ENCODE peak calls at places on chromosomes 7 and 10, in five cellular contexts. J is upper lobe of right lung, D is heart left ventricle, K is spleen, L is lower lobe of right lung. E is an unnamed sample.
A peak's percentile ranks its signal among the peaks of the same experiment; 100 is the strongest.

GRCh38 chr7:66542528-66543373 is 85.9 kb upstream of the KCTD7 start:
- DNase-seq in K (no peak), D (peak; percentile 44), L (no peak), J (no peak), E (peak; percentile 64)

GRCh38 chr10:36336315-36336714 is 694.2 kb upstream of the FZD8 start:
- DNase-seq in K (no peak), J (no peak), D (no peak), L (no peak), E (no peak)

GRCh38 chr7:44101304-44101965 is 2.7 kb upstream of the AEBP1 start:
- DNase-seq in K (no peak), L (no peak), J (no peak), D (no peak), E (no peak)

GRCh38 chr10:97427571-97428179 is 1.7 kb downstream of the PGAM1 start:
- DNase-seq in L (no peak), J (no peak), K (no peak), D (no peak), E (no peak)

GRCh38 chr10:21888959-21889358 is 114.6 kb downstream of the DNAJC1 start:
- DNase-seq in J (no peak), D (no peak), K (no peak), L (no peak), E (no peak)

GRCh38 chr7:36469236-36469635 is 79.6 kb downstream of the ANLN start:
- DNase-seq in D (no peak), J (no peak), L (no peak), K (no peak), E (no peak)

GRCh38 chr7:95631545-95631944 is 35.2 kb upstream of the PDK4 start:
- DNase-seq in D (no peak), L (no peak), K (no peak), J (no peak), E (no peak)

GRCh38 chr10:70518695-70519094 is 40.1 kb downstream of the PALD1 start:
- DNase-seq in L (no peak), K (no peak), D (no peak), J (no peak), E (no peak)

GRCh38 chr10:63266337-63267327 is 133.5 kb downstream of the NRBF2 start:
- DNase-seq in D (no peak), J (no peak), L (no peak), K (no peak), E (no peak)

GRCh38 chr7:139728203-139728602 is 49.6 kb downstream of the HIPK2 start:
- DNase-seq in J (no peak), D (no peak), K (no peak), L (no peak), E (no peak)

GRCh38 chr7:68031180-68031943 is 1034.7 kb downstream of the TYW1 start:
- DNase-seq in K (no peak), L (no peak), J (no peak), D (no peak), E (no peak)

GRCh38 chr7:33796538-33796937 is 108.8 kb upstream of the BMPER start:
- DNase-seq in K (no peak), D (no peak), L (no peak), J (no peak), E (no peak)

GRCh38 chr7:26863504-26864308 is 684 bp downstream of the SKAP2 start:
- DNase-seq in J (no peak), L (no peak), K (no peak), D (no peak), E (no peak)

GRCh38 chr10:48804740-48805182 is 120.1 kb downstream of the WDFY4 start:
- DNase-seq in J (no peak), K (no peak), L (no peak), D (no peak), E (no peak)
- H3K4me1 ChIP-seq in J (peaks cover 28% of the 10 kb centered on the region), K (peaks cover 17% of the 10 kb centered on the region), L (peaks cover 39% of the 10 kb centered on the region), D (peaks cover 65% of the 10 kb centered on the region), E (peaks cover 8% of the 10 kb centered on the region)

GRCh38 chr7:137992042-137992737 is 9.7 kb downstream of the CREB3L2 start:
- DNase-seq in J (no peak), D (no peak), L (no peak), K (no peak), E (no peak)

GRCh38 chr7:137990251-137990901 is 11.5 kb downstream of the CREB3L2 start:
- DNase-seq in K (no peak), L (no peak), D (no peak), J (no peak), E (no peak)

GRCh38 chr7:137992738-137993394 is 9.0 kb downstream of the CREB3L2 start:
- DNase-seq in J (no peak), K (no peak), D (no peak), L (no peak), E (peak; percentile 65)

GRCh38 chr7:137994091-137994688 is 7.7 kb downstream of the CREB3L2 start:
- DNase-seq in D (no peak), J (no peak), L (no peak), K (no peak), E (no peak)

GRCh38 chr7:137993395-137993743 is 8.5 kb downstream of the CREB3L2 start:
- DNase-seq in D (no peak), K (no peak), L (no peak), J (no peak), E (no peak)
- H3K4me1 ChIP-seq in D (peaks cover 97% of the 10 kb centered on the region), K (peaks cover 68% of the 10 kb centered on the region), L (peaks cover 77% of the 10 kb centered on the region), J (peaks cover 65% of the 10 kb centered on the region), E (peaks cover 32% of the 10 kb centered on the region)

DNA sequence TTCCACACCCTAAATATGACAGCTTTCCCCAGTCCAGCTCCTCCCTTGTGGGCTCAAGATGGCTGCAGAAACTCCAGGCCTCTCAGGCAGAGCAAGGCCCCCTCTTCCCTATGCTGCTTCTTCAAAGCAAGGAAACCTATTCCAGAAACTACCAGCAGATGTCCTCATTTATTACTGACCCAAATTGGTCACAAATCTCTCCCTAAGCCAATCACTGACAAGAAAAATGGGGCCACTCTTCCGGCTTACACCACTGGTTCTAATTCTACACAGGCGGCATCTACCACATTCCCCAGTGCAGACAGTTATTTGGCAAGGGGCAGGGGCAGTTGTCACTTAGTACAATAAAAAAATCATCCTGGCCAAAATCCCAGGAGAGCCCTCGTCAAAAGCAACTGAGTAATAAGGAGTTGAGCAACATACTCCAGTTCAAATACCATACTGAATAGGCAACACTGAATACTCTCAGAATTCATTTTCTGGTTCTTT is 150.4 kb downstream of the SFMBT2 start:
- DNase-seq in J (no peak), K (no peak), D (no peak), L (no peak), E (peak; percentile 70)
- H3K4me1 ChIP-seq in J (peaks cover 16% of the 10 kb centered on the region), K (peaks cover 16% of the 10 kb centered on the region), D (peaks cover 55% of the 10 kb centered on the region), L (peaks cover 24% of the 10 kb centered on the region), E (peaks cover 2% of the 10 kb centered on the region)

DNA sequence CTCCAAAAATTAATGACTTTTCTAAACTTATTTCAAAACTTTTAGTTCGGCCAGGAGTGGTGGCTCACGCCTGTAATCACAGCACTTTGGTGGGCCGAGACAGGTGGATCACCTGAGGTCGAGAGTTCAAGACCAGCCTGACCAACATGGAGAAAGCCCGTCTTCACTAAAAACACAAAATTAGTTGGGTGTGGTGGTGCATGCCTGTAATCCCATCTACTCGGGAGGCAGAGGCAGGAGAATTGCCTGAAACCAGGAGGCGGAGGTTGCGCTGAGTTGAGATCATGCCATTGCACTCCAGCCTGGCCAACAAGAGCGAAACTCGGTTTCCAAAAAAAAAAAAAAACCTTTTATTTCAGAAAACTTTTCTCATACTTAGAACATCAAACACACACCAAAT is 8.3 kb downstream of the NAMPT start:
- DNase-seq in D (no peak), J (no peak), K (no peak), L (no peak), E (no peak)
- H3K4me1 ChIP-seq in D (peaks cover 63% of the 10 kb centered on the region), J (peaks cover 34% of the 10 kb centered on the region), K (peaks cover 28% of the 10 kb centered on the region), L (peaks cover 32% of the 10 kb centered on the region), E (no peaks in the 10 kb centered on the region)

DNA sequence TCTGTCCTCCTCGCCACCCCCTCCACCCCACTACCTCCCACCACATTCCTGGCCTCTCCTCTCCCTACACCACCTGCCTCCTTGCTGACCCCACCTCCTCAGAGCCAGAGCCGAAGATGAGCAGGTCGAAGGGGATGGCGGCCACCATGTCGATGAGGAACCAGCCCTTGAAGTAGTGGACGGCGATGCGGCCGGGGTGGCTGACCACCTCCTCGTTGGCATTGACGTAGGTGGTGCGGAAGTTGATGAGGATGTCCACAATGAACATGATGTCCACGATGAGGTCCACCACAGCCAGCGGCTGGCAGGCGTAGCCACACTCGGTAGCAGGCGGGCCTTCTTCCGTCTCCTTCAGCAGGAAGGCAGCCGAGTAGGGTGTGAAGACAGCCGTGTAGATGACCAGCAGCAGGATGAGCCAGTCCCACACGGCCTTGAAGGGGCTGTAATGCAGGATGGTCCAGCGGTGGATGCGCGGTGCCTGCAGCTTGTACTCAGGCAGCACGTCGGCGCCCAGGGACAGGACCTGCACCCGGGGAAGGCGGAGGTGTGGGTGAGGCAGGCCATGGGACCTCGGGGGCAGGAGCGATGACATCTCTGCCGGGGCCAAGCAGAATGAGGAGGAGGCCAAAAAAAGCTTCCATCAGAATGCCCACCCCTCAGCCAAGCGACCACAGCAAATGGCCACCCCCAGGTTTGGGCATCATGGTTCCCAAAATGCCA is 25.6 kb downstream of the KCNH2 start:
- DNase-seq in J (no peak), L (peak; percentile 40), K (peak; percentile 61), D (peak; percentile 15), E (no peak)
- H3K4me1 ChIP-seq in J (peaks cover 7% of the 10 kb centered on the region), L (peaks cover 9% of the 10 kb centered on the region), K (no peaks in the 10 kb centered on the region), D (no peaks in the 10 kb centered on the region), E (peaks cover 3% of the 10 kb centered on the region)

GRCh38 chr10:44659350-44659749 is 251.8 kb upstream of the TMEM72 start:
- DNase-seq in J (no peak), D (no peak), L (no peak), K (no peak), E (no peak)
- H3K4me1 ChIP-seq in J (no peaks in the 10 kb centered on the region), D (no peaks in the 10 kb centered on the region), L (no peaks in the 10 kb centered on the region), K (no peaks in the 10 kb centered on the region), E (no peaks in the 10 kb centered on the region)

DNA sequence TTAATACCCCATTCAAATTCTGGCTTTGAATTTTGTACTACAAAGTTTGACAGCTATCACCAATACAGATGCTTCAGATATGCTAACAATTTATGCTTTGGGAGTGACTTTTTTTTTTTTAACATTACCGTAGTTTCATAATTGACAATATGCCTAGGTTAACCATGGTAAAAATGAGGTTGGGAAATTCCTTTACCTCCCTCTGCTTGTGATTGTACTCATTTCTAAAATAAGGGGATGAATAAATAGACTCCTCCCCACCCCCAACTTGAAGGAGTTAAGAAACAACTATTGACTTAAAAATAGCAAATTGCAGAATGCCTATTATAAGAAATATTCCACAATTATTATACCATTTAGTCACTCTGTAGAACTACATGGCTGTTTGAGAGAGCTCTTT is 117.8 kb upstream of the HGF start:
- DNase-seq in D (no peak), J (no peak), K (no peak), L (no peak), E (no peak)
- H3K4me1 ChIP-seq in D (no peaks in the 10 kb centered on the region), J (no peaks in the 10 kb centered on the region), K (peaks cover 4% of the 10 kb centered on the region), L (peaks cover 5% of the 10 kb centered on the region), E (no peaks in the 10 kb centered on the region)

DNA sequence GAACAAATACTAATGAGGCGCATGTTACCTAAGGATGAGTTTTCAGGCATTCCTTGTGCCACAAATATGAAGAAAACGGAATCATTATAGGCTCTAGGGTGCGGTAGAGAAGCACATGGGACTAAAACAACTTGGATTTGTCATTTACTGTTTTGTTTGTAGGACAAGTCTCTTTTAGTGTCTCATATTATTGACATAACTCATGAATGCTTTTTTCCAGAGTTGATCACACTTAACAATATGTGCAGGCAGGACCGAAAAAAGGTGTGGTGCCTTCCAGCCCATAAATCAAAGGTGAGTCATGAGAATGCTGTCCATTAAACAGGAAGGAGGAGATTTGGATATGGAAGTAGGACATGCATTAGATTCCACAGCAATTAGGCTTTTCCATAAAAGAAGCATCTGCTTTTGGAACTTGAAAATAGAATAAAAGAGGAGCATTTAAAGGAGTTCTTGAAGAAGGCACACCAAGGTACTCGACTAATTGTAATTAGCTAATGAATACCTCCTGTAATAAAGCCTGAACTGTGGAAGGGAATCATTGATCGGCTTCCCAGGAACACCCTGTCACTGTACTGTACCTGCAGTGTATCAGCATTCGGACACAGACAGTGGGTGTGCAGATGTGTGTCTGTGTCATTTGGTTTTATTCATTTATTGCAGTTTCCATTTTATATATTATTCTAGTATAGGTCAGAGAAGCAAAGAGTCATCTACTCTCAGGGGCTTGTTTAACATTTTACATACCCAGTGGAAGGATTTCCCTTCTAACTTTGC is 119.7 kb upstream of the KLF14 start:
- DNase-seq in J (no peak), L (no peak), K (no peak), D (no peak), E (no peak)
- H3K4me1 ChIP-seq in J (no peaks in the 10 kb centered on the region), L (no peaks in the 10 kb centered on the region), K (no peaks in the 10 kb centered on the region), D (no peaks in the 10 kb centered on the region), E (no peaks in the 10 kb centered on the region)